ENCODE peak calls at places on chromosome 17, in four cellular contexts. Z, I, X and P are unnamed samples.

GRCh38 chr17:10761281-10761680 is 31.5 kb upstream of the TMEM220 start:
- DNase-seq in Z (no peak), I (no peak), X (no peak), P (no peak)

GRCh38 chr17:55587608-55588139 is 76.4 kb upstream of the SMIM36 start:
- DNase-seq in Z (no peak), I (no peak), X (no peak), P (no peak)

GRCh38 chr17:44887016-44887415 is 12.2 kb downstream of the EFTUD2 start:
- DNase-seq in Z (no peak), I (no peak), X (no peak), P (no peak)

GRCh38 chr17:40025559-40025958 is 10.3 kb downstream of the CSF3 start:
- DNase-seq in Z (no peak), I (no peak), X (no peak), P (no peak)

GRCh38 chr17:81298325-81298990 is 3.4 kb upstream of the SLC38A10 start:
- DNase-seq in Z (no peak), I (no peak), X (no peak), P (peak; percentile 34)

GRCh38 chr17:64180089-64180488 is 50.1 kb upstream of the ERN1 start:
- DNase-seq in Z (no peak), I (no peak), X (no peak), P (no peak)

GRCh38 chr17:42289863-42290165 is 1.5 kb downstream of the STAT5A start:
- DNase-seq in Z (no peak), I (no peak), X (no peak), P (no peak)

GRCh38 chr17:61250335-61250890 is 149.2 kb upstream of the TBX2 start:
- DNase-seq in Z (no peak), I (no peak), X (no peak), P (no peak)

GRCh38 chr17:15978606-15979005 is 20.9 kb downstream of the ZSWIM7 start:
- DNase-seq in Z (no peak), I (no peak), X (no peak), P (no peak)

GRCh38 chr17:39903158-39903884 is 15.1 kb downstream of the GSDMB start:
- DNase-seq in Z (no peak), I (no peak), X (peak; percentile 82), P (no peak)

GRCh38 chr17:37770631-37771518 is 26.0 kb upstream of the HNF1B start:
- DNase-seq in Z (peak; percentile 79), I (no peak), X (peak; percentile 60), P (peak; percentile 61)

DNA sequence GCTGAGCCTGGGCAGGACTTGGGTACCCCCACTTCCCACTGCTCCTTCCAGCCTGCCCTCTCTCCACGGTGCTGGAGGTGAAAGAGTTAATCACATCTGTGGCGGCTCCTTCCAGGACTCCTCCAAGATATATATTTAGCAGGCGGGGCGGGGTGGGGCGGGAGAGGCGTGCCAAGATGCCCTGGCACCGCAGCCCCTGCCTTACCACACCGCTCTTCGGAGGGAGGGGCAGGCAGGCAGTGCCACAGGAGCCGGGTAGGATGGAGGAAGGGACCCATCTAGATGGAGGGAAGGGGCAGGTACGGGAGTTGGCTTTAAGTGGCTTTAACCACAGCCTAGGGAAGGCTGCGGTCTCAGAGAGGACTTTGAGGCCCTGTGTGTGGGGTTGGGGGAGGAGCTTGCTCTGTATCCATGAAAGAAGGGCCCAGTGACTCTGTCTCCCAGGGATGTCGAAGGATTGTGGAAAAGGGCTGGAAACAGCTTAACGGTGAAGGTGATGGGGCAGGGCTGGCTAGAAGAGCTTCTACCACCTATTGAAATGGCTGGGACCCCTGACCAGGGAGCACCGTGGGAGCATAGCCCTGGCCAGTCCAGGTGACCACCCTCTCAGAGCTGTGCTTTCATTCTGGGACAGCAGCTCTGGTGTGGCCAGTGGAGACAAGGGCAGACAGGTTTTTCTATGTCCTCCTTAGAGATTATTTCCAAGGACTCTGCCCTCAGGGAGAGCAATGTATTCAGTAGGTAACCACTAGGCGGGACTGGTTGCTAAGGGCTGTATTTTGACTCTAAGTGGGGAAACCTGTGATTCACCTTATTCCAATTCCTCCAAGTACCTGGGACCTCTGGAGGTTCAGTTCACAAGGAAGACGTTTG is 13.0 kb downstream of the GPR142 start:
- DNase-seq in Z (no peak), I (no peak), X (no peak), P (no peak)
- TF ChIP-seq BHLHE40 in Z (no peak), I (no peak), X (no peak), P (no peak)

GRCh38 chr17:67725232-67726206 is 7.8 kb downstream of the NOL11 start:
- DNase-seq in Z (no peak), I (no peak), X (no peak), P (no peak)

GRCh38 chr17:67733371-67733770 is 15.6 kb downstream of the NOL11 start:
- DNase-seq in Z (no peak), I (no peak), X (no peak), P (no peak)

GRCh38 chr17:67730706-67731105 is 13.0 kb downstream of the NOL11 start:
- DNase-seq in Z (no peak), I (no peak), X (no peak), P (no peak)

GRCh38 chr17:67729903-67730302 is 12.2 kb downstream of the NOL11 start:
- DNase-seq in Z (no peak), I (no peak), X (no peak), P (no peak)
- TF ChIP-seq MAX in Z (no peak), I (no peak), X (no peak), P (no peak)

GRCh38 chr17:17774009-17774881 is 62.5 kb downstream of the SREBF1 start:
- DNase-seq in Z (peak; percentile 39), I (no peak), X (no peak), P (no peak)
- TF ChIP-seq BHLHE40 in Z (no peak), I (no peak), X (no peak), P (no peak)

GRCh38 chr17:27956601-27957445 is 63.7 kb upstream of the LYRM9 start:
- DNase-seq in Z (no peak), I (no peak), X (peak; percentile 90), P (no peak)

GRCh38 chr17:27954521-27955495 is 61.6 kb upstream of the LYRM9 start:
- DNase-seq in Z (no peak), I (no peak), X (no peak), P (no peak)

GRCh38 chr17:27959382-27959709 is 66.2 kb upstream of the LYRM9 start:
- DNase-seq in Z (no peak), I (no peak), X (no peak), P (no peak)

GRCh38 chr17:27960183-27960589 is 67.0 kb upstream of the LYRM9 start:
- DNase-seq in Z (no peak), I (no peak), X (no peak), P (no peak)

GRCh38 chr17:27958708-27959381 is 65.7 kb upstream of the LYRM9 start:
- DNase-seq in Z (no peak), I (no peak), X (no peak), P (no peak)
- TF ChIP-seq MAX in Z (no peak), I (no peak), X (no peak), P (no peak)

GRCh38 chr17:34764716-34765115 is 185.3 kb downstream of the TMEM132E start:
- DNase-seq in Z (no peak), I (no peak), X (no peak), P (no peak)
- TF ChIP-seq BHLHE40 in Z (no peak), I (no peak), X (no peak), P (no peak)

DNA sequence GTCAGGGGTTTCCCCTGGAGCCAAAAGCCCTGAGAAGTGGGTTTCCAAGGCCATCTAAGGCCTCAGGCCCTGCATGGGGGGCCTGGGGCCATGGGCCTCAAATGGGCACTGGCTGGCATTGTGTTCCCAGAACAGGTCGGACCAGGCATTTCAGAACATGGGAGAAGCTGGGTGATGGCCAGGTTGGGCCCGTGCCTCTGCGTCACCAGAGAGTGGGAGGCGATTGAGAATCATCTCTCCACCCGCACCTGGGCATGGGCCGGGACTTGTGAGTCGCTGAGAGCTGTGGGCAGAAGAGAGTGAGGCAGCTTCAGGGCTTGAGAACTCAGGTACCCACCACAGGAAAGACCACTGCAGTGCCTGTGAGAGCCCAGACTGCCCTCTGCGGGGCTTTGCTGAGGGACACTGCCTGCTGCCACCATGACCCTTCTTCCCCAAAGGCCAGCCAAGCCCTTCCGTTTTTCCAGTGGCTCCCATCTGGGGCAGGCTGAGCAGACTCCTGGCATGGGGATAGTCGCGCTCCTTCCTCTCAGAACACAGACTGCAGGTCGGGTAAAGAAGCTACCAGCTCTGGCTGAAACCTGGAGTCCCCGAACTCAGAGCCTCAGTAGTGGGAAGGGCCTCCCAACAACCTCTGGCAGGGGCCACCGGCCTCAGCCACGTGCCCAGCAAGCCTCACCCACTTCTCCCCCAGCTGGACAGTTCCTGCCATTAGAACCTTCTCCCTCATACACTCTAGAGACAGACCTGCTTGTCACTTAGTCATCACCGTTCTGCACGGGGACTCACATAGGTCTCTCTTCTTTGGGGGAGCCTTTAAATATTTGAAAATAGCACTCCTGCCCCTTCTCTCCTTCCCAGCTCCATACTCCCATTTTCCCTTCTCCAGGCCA is 1.6 kb downstream of the RAB11FIP4 start:
- DNase-seq in Z (no peak), I (no peak), X (no peak), P (no peak)
- TF ChIP-seq MAX in Z (no peak), I (no peak), X (no peak), P (no peak)

DNA sequence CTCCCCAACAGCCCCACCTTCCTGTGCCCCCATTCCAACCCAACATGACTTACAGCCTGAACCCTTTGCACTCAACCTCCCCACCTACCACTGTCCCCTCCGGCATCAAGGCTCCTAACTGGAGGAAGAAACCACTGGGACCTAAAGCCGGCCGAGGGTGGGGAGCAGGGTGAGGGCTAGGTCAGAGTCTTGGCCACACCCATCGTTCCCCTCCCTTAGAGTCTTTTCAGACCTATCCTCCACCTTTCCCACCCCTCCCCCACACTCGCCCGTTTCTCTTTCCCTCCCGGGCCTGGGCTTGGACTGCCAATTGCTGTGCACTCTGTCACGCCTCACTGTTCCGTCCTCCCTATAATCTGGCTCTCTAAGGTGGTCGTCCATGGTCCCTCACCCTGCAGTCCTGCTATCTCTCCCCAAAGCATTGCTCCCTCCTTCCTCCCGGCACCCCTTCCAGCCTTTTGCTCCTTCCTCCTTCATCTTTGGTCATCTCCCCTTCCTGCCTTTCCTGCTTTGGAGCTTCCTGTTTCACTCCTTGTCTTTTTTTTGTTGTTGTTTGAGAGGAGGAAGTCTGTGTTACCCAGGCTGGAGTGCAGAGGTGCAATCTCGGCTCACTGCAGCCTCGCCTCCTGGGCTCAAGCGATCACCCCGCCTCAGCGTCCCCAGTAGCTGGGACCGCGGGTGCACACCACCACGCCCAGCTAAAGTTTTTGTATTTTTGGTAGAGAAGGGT is 958 bp upstream of the CLDN7 start:
- DNase-seq in Z (no peak), I (no peak), X (peak; percentile 88), P (no peak)
- TF ChIP-seq BHLHE40 in Z (no peak), I (no peak), X (no peak), P (no peak)

GRCh38 chr17:17999364-18000007 is 26.8 kb downstream of the DRC3 start:
- DNase-seq in Z (no peak), I (no peak), X (peak; percentile 14), P (peak; percentile 21)
- TF ChIP-seq MAX in Z (no peak), I (no peak), X (peak; percentile 54), P (no peak)